ENCODE peak calls at places on chromosome 4, in nine cellular contexts. X is lung, A is AG10803, L is PC-3, K is cardiac muscle cell, W is pancreas, E is right lobe of liver, H is AG04450, B is left lung. C is an unnamed sample.
A peak's percentile ranks its signal among the peaks of the same experiment; 100 is the strongest.

GRCh38 chr4:76659103-76659490 is 224.1 kb downstream of the SHROOM3 start:
- DNase-seq in X (no peak), A (no peak), L (no peak), K (peak; percentile 10), W (no peak), E (no peak), H (peak; percentile 23), B (no peak), C (peak; percentile 9)

GRCh38 chr4:152585036-152585439 is 49.1 kb upstream of the FBXW7 start:
- DNase-seq in X (no peak), A (no peak), L (no peak), K (no peak), W (no peak), E (no peak), H (no peak), B (no peak), C (no peak)

GRCh38 chr4:1769692-1770091 is 23.4 kb upstream of the FGFR3 start:
- DNase-seq in X (no peak), A (no peak), L (no peak), K (no peak), W (no peak), E (no peak), H (no peak), B (no peak), C (no peak)

GRCh38 chr4:154958621-154959358 is 177.7 kb downstream of the RBM46 start:
- DNase-seq in X (no peak), A (no peak), L (peak; percentile 40), K (peak; percentile 69), W (no peak), E (peak; percentile 72), H (no peak), B (no peak), C (peak; percentile 61)

GRCh38 chr4:70734168-70734954 is 12.6 kb downstream of the RUFY3 start:
- DNase-seq in X (no peak), A (peak; percentile 54), L (peak; percentile 52), K (peak; percentile 69), W (no peak), E (no peak), H (no peak), B (no peak), C (peak; percentile 63)

GRCh38 chr4:48367016-48367415 is 25.7 kb downstream of the SLAIN2 start:
- DNase-seq in X (no peak), A (no peak), L (no peak), K (no peak), W (no peak), E (no peak), H (no peak), B (no peak), C (no peak)

GRCh38 chr4:87219648-87220093 is 747 bp downstream of the KLHL8 start:
- DNase-seq in X (peak; percentile 42), A (peak; percentile 35), L (peak; percentile 12), K (peak; percentile 57), W (peak; percentile 85), E (peak; percentile 61), H (no peak), B (peak; percentile 70), C (no peak)

GRCh38 chr4:25013756-25014737 is 16.7 kb downstream of the LGI2 start:
- DNase-seq in X (no peak), A (no peak), L (no peak), K (no peak), W (no peak), E (no peak), H (no peak), B (no peak), C (no peak)

GRCh38 chr4:24368801-24369200 is 215.6 kb downstream of the DHX15 start:
- DNase-seq in X (no peak), A (no peak), L (no peak), K (no peak), W (no peak), E (no peak), H (no peak), B (no peak), C (no peak)

GRCh38 chr4:177573487-177573886 is 131.2 kb upstream of the AGA start:
- DNase-seq in X (no peak), A (peak; percentile 70), L (peak; percentile 85), K (peak; percentile 84), W (no peak), E (no peak), H (peak; percentile 74), B (no peak), C (peak; percentile 65)

GRCh38 chr4:78150465-78150864 is 93.3 kb downstream of the FRAS1 start:
- DNase-seq in X (no peak), A (no peak), L (no peak), K (no peak), W (no peak), E (no peak), H (no peak), B (no peak), C (no peak)

GRCh38 chr4:112910109-112910736 is 139.2 kb upstream of the ANK2 start:
- DNase-seq in X (no peak), A (peak; percentile 82), L (peak; percentile 9), K (peak; percentile 90), W (no peak), E (no peak), H (no peak), B (no peak), C (peak; percentile 89)
- H3K4me3 ChIP-seq in X (no peak overlapping the region), A (peak overlapping the region; percentile 15), L (no peak overlapping the region), K (no peak overlapping the region), W (no peak overlapping the region), E (peak overlapping the region; percentile 47), H (no peak overlapping the region), B (no peak overlapping the region), C (peak overlapping the region; percentile 36)

DNA sequence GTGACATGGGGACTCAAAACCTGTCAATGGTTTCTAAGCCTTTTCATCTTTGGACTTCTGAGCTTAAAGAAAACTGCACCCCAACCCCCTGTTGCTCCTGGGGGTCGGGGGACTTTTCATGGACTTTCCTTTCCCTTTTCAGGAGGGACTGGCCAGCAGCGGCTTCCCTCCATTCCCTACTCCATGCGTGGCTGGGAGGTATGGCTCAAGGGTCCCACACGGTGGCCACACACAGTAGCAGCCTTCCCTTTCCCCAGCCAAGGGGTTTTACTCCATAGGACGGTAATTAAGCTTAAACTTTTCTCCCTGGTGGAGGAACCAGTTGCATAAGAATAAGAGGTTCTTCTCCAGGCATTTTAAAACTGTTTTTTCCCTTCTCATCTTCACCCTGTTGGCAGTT is 325.5 kb downstream of the TLL1 start:
- DNase-seq in X (no peak), A (no peak), L (no peak), K (no peak), W (no peak), E (no peak), H (no peak), B (no peak), C (no peak)
- H3K4me3 ChIP-seq in X (no peak overlapping the region), A (no peak overlapping the region), L (no peak overlapping the region), K (no peak overlapping the region), W (no peak overlapping the region), E (no peak overlapping the region), H (no peak overlapping the region), B (no peak overlapping the region), C (no peak overlapping the region)

GRCh38 chr4:4607336-4608213 is 65.7 kb upstream of the STX18 start:
- DNase-seq in X (no peak), A (peak; percentile 42), L (no peak), K (no peak), W (no peak), E (no peak), H (no peak), B (no peak), C (no peak)

GRCh38 chr4:4605849-4606248 is 64.0 kb upstream of the STX18 start:
- DNase-seq in X (no peak), A (no peak), L (no peak), K (no peak), W (no peak), E (no peak), H (no peak), B (no peak), C (no peak)

GRCh38 chr4:4609622-4610334 is 67.9 kb upstream of the STX18 start:
- DNase-seq in X (no peak), A (no peak), L (no peak), K (no peak), W (no peak), E (no peak), H (no peak), B (no peak), C (no peak)

GRCh38 chr4:4606321-4606720 is 64.5 kb upstream of the STX18 start:
- DNase-seq in X (no peak), A (peak; percentile 79), L (no peak), K (peak; percentile 27), W (no peak), E (no peak), H (no peak), B (no peak), C (no peak)

GRCh38 chr4:4608214-4608537 is 66.3 kb upstream of the STX18 start:
- DNase-seq in X (no peak), A (no peak), L (no peak), K (no peak), W (no peak), E (no peak), H (no peak), B (no peak), C (no peak)
- H3K4me3 ChIP-seq in X (no peak overlapping the region), A (no peak overlapping the region), L (no peak overlapping the region), K (no peak overlapping the region), W (no peak overlapping the region), E (no peak overlapping the region), H (no peak overlapping the region), B (no peak overlapping the region), C (no peak overlapping the region)

GRCh38 chr4:138252551-138252950 is 10.4 kb upstream of the SLC7A11 start:
- DNase-seq in X (no peak), A (no peak), L (peak; percentile 38), K (no peak), W (no peak), E (no peak), H (no peak), B (no peak), C (no peak)

GRCh38 chr4:138256608-138257007 is 14.5 kb upstream of the SLC7A11 start:
- DNase-seq in X (no peak), A (no peak), L (peak; percentile 19), K (no peak), W (no peak), E (no peak), H (no peak), B (no peak), C (no peak)

GRCh38 chr4:138259801-138260200 is 17.7 kb upstream of the SLC7A11 start:
- DNase-seq in X (no peak), A (peak; percentile 64), L (peak; percentile 65), K (peak; percentile 61), W (no peak), E (no peak), H (no peak), B (no peak), C (peak; percentile 66)

GRCh38 chr4:138259296-138259695 is 17.1 kb upstream of the SLC7A11 start:
- DNase-seq in X (no peak), A (peak; percentile 74), L (no peak), K (no peak), W (no peak), E (no peak), H (no peak), B (no peak), C (peak; percentile 44)

DNA sequence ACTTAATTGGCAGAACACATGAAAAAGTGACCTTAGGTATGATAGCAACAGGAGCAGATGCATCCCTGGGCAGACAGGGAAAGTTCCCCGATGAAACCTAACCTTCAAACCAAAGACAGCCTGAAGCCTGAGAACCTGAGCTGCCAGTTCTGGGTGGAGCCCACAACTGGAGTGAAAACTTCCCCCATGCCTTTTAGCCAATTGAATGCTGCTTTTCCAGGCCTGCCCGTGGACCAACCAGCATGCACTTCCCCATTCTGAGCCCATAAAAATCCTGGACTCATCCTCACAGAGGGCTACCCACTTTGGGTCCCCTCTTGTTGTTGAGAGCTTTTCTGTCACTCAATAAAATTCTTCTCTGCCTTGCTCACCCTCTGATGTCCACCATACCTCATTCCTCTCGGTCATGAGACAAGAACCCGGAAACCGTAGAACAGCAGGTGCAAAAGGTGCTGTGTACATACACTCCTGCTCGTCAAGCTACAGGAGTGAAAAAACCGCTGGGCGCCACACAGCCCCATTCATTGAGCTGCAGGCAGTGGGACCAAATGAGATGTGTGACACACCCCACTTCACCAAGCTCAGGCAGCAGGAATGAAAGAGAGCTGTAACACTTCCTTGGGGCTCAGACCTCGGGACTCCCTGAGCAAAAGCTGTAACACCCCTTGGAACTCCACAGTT is 13.9 kb upstream of the SLC7A11 start:
- DNase-seq in X (no peak), A (no peak), L (no peak), K (no peak), W (peak; percentile 14), E (no peak), H (no peak), B (no peak), C (no peak)
- H3K4me3 ChIP-seq in X (no peak overlapping the region), A (no peak overlapping the region), L (no peak overlapping the region), K (no peak overlapping the region), W (no peak overlapping the region), E (no peak overlapping the region), H (no peak overlapping the region), B (no peak overlapping the region), C (no peak overlapping the region)

C was measured in fibroblast of the aortic adventitia.